ENCODE peak calls at places on chromosomes 6 and 20, in eight cellular contexts. C is central memory CD8-positive, alpha-beta T cell; K is tibial nerve; L is ovary; D is M059J; O is nephron progenitor cell; A is stimulated activated CD4-positive, alpha-beta T cell treated with anti-CD3 and anti-CD28 coated beads, TNF-alpha, amount 100 ng/mL, for 4 hours; X is left ventricle myocardium inferior. I is an unnamed sample.

GRCh38 chr6:26240157-26240980 is 124.6 kb upstream of the BTN3A2 start:
- DNase-seq in O (no peak), D (no peak), L (no peak), A (no peak), K (peak; percentile 48), C (peak; percentile 62), X (peak; percentile 41), I (peak; percentile 90)

GRCh38 chr6:159610881-159611280 is 82.2 kb downstream of the SOD2 start:
- DNase-seq in X (no peak), A (no peak), D (no peak), L (no peak), C (no peak), O (no peak), K (no peak), I (no peak)

GRCh38 chr6:169868458-169868857 is 117.0 kb downstream of the ERMARD start:
- DNase-seq in K (no peak), D (no peak), A (no peak), X (peak; percentile 55), C (peak; percentile 33), L (no peak), O (no peak), I (peak; percentile 19)

GRCh38 chr6:100300221-100300736 is 164.4 kb downstream of the SIM1 start:
- DNase-seq in L (no peak), A (no peak), C (no peak), O (no peak), X (no peak), D (peak; percentile 100), K (no peak), I (no peak)

GRCh38 chr6:82185948-82186347 is 61.6 kb downstream of the IBTK start:
- DNase-seq in A (no peak), X (no peak), C (no peak), K (no peak), O (no peak), L (no peak), D (no peak), I (no peak)

GRCh38 chr6:7440476-7440875 is 50.9 kb downstream of the RIOK1 start:
- DNase-seq in K (no peak), A (no peak), D (peak; percentile 46), C (no peak), X (no peak), O (no peak), L (no peak), I (no peak)

GRCh38 chr20:57647933-57648785 is 27.9 kb upstream of the ZBP1 start:
- DNase-seq in K (no peak), X (no peak), A (no peak), C (no peak), L (no peak), O (no peak), D (no peak), I (no peak)

GRCh38 chr6:11909696-11910132 is 102.4 kb upstream of the HIVEP1 start:
- DNase-seq in O (no peak), C (no peak), X (no peak), K (no peak), D (peak; percentile 66), A (no peak), L (no peak), I (no peak)

GRCh38 chr20:14604143-14604542 is 266.7 kb upstream of the FLRT3 start:
- DNase-seq in C (no peak), D (no peak), O (no peak), L (no peak), A (no peak), K (no peak), X (no peak), I (no peak)

GRCh38 chr6:81820979-81821378 is 68.5 kb upstream of the TENT5A start:
- DNase-seq in L (no peak), C (no peak), K (no peak), A (no peak), O (no peak), D (peak; percentile 38), X (no peak), I (no peak)

GRCh38 chr6:168121308-168121665 is 42.3 kb upstream of the FRMD1 start:
- DNase-seq in A (no peak), K (no peak), O (no peak), X (no peak), D (no peak), L (no peak), C (peak; percentile 3), I (no peak)

GRCh38 chr20:20624914-20625313 is 87.5 kb downstream of the RALGAPA2 start:
- DNase-seq in D (no peak), A (no peak), C (no peak), O (no peak), X (no peak), K (no peak), L (no peak), I (no peak)

GRCh38 chr6:163415620-163416379 is 1.3 kb downstream of the QKI start:
- DNase-seq in C (no peak), K (peak; percentile 53), L (peak; percentile 57), D (peak; percentile 70), O (peak; percentile 39), X (peak; percentile 58), A (peak; percentile 20), I (peak; percentile 58)

GRCh38 chr6:140427842-140428241 is 1053.4 kb upstream of the CITED2 start:
- DNase-seq in O (no peak), X (no peak), D (peak; percentile 15), C (no peak), K (no peak), L (no peak), A (no peak), I (no peak)

GRCh38 chr6:134171517-134171916 is 119.1 kb upstream of the SLC2A12 start:
- DNase-seq in D (peak; percentile 18), C (no peak), L (no peak), A (no peak), O (no peak), K (no peak), X (no peak), I (no peak)

GRCh38 chr6:42742116-42742894 is 3.6 kb downstream of the TBCC start:
- DNase-seq in K (no peak), D (peak; percentile 75), L (no peak), C (no peak), A (no peak), O (no peak), X (no peak), I (no peak)

GRCh38 chr6:5302220-5302946 is 41.1 kb downstream of the FARS2 start:
- DNase-seq in C (no peak), L (no peak), D (no peak), K (no peak), O (no peak), A (no peak), X (no peak), I (no peak)

GRCh38 chr6:3328796-3329195 is 70.0 kb downstream of the PSMG4 start:
- DNase-seq in K (no peak), X (peak; percentile 47), L (no peak), D (no peak), O (no peak), C (no peak), A (no peak), I (no peak)

GRCh38 chr20:8509809-8510208 is 377.7 kb downstream of the PLCB1 start:
- DNase-seq in X (no peak), C (no peak), O (no peak), D (no peak), L (no peak), A (no peak), K (no peak), I (no peak)

GRCh38 chr6:125415921-125416320 is 114.2 kb upstream of the HDDC2 start:
- DNase-seq in K (no peak), C (no peak), A (no peak), D (peak; percentile 20), X (no peak), O (no peak), L (no peak), I (no peak)

GRCh38 chr20:47464380-47465101 is 37.1 kb upstream of the NCOA3 start:
- DNase-seq in A (no peak), D (peak; percentile 92), C (no peak), X (peak; percentile 61), L (peak; percentile 36), K (peak; percentile 94), O (no peak), I (peak; percentile 45)

GRCh38 chr6:161079566-161080262 is 88.1 kb downstream of the MAP3K4 start:
- DNase-seq in L (no peak), A (no peak), K (no peak), X (no peak), C (no peak), D (peak; percentile 91), O (no peak), I (no peak)

GRCh38 chr20:63576311-63576710 is 2.3 kb upstream of the HELZ2 start:
- DNase-seq in K (no peak), O (no peak), D (no peak), L (no peak), A (no peak), C (no peak), X (no peak), I (no peak)

GRCh38 chr20:31608256-31608980 is 3.3 kb downstream of the ID1 start:
- DNase-seq in A (no peak), O (peak; percentile 80), K (peak; percentile 67), X (peak; percentile 80), C (no peak), D (peak; percentile 94), L (peak; percentile 77), I (peak; percentile 53)

GRCh38 chr20:52279667-52280180 is 88.1 kb upstream of the ZFP64 start:
- DNase-seq in D (peak; percentile 50), K (no peak), A (no peak), O (no peak), X (no peak), L (no peak), C (no peak), I (no peak)

GRCh38 chr6:157527471-157527907 is 146.5 kb downstream of the ZDHHC14 start:
- DNase-seq in A (no peak), L (peak; percentile 27), K (peak; percentile 52), O (no peak), D (no peak), C (no peak), X (no peak), I (peak; percentile 50)

GRCh38 chr6:25354078-25354940 is 75.1 kb downstream of the CARMIL1 start:
- DNase-seq in X (no peak), C (no peak), L (no peak), D (peak; percentile 68), O (no peak), A (no peak), K (no peak), I (no peak)

GRCh38 chr6:95768539-95768938 is 191.2 kb downstream of the MANEA start:
- DNase-seq in D (no peak), A (no peak), X (no peak), O (peak; percentile 5), L (no peak), K (no peak), C (no peak), I (no peak)

GRCh38 chr6:15066433-15067337 is 179.2 kb upstream of the JARID2 start:
- DNase-seq in O (no peak), A (no peak), D (peak; percentile 87), X (peak; percentile 26), K (peak; percentile 37), C (no peak), L (peak; percentile 26), I (peak; percentile 36)

GRCh38 chr6:42230320-42231034 is 12.8 kb upstream of the MRPS10 start:
- DNase-seq in D (peak; percentile 51), K (no peak), X (no peak), L (no peak), O (no peak), A (no peak), C (no peak), I (no peak)

GRCh38 chr20:35368616-35369423 is 43.0 kb downstream of the UQCC1 start:
- DNase-seq in K (no peak), L (no peak), X (peak; percentile 38), C (no peak), O (peak; percentile 2), D (no peak), A (no peak), I (no peak)